ENCODE peak calls at places on chromosomes 5 and 9, in eight cellular contexts. C is activated effector memory CD4-positive, alpha-beta T cell treated with Interleukin-2 at 50 U/mL for 16 hours; J is ureter; O is HT-29; P is activated naive CD8-positive, alpha-beta T cell treated with anti-CD3 and anti-CD28 coated beads, Interleukin-2, amount 50 U/mL, for 16 hours; D is choroid plexus epithelial cell; K is adrenal gland; S is EL. F is an unnamed sample.
A peak's percentile ranks its signal among the peaks of the same experiment; 100 is the strongest.

GRCh38 chr9:137195525-137196220 is 4.9 kb downstream of the TPRN start:
- DNase-seq in C (no peak), J (peak; percentile 78), O (peak; percentile 92), P (no peak), D (no peak), K (no peak), S (no peak), F (peak; percentile 88)

GRCh38 chr9:87069690-87070089 is 122.4 kb upstream of the GAS1 start:
- DNase-seq in C (no peak), J (no peak), O (no peak), P (no peak), D (peak; percentile 27), K (no peak), S (no peak), F (no peak)

GRCh38 chr9:4106081-4106491 is 193.8 kb downstream of the GLIS3 start:
- DNase-seq in C (no peak), J (no peak), O (peak; percentile 84), P (no peak), D (no peak), K (no peak), S (no peak), F (peak; percentile 30)

GRCh38 chr5:91339053-91339710 is 43.9 kb downstream of the ARRDC3 start:
- DNase-seq in C (no peak), J (no peak), O (no peak), P (no peak), D (peak; percentile 40), K (no peak), S (peak; percentile 15), F (no peak)

GRCh38 chr9:98092633-98092971 is 26.4 kb downstream of the TRIM14 start:
- DNase-seq in C (no peak), J (no peak), O (no peak), P (no peak), D (no peak), K (peak; percentile 29), S (no peak), F (no peak)

GRCh38 chr9:128619779-128620178 is 36.9 kb downstream of the DYNC2I2 start:
- DNase-seq in C (no peak), J (no peak), O (no peak), P (no peak), D (no peak), K (no peak), S (no peak), F (no peak)

GRCh38 chr5:113273949-113274348 is 160.8 kb downstream of the TSSK1B start:
- DNase-seq in C (no peak), J (no peak), O (no peak), P (no peak), D (no peak), K (no peak), S (no peak), F (no peak)

GRCh38 chr5:74643160-74643562 is 2.6 kb upstream of the ENC1 start:
- DNase-seq in C (no peak), J (no peak), O (peak; percentile 71), P (no peak), D (peak; percentile 95), K (peak; percentile 68), S (peak; percentile 94), F (no peak)

GRCh38 chr9:16794871-16795639 is 75.4 kb downstream of the BNC2 start:
- DNase-seq in C (no peak), J (no peak), O (no peak), P (no peak), D (peak; percentile 61), K (no peak), S (peak; percentile 88), F (peak; percentile 7)

GRCh38 chr5:178123987-178124925 is 6.6 kb upstream of the RMND5B start:
- DNase-seq in C (no peak), J (peak; percentile 80), O (peak; percentile 82), P (no peak), D (no peak), K (no peak), S (no peak), F (no peak)

GRCh38 chr5:93594591-93595419 is 11.8 kb downstream of the NR2F1 start:
- DNase-seq in C (no peak), J (no peak), O (no peak), P (no peak), D (peak; percentile 91), K (peak; percentile 52), S (no peak), F (no peak)

GRCh38 chr5:138697720-138698360 is 55.4 kb upstream of the CTNNA1 start:
- DNase-seq in C (no peak), J (no peak), O (no peak), P (no peak), D (no peak), K (no peak), S (no peak), F (no peak)

GRCh38 chr5:123209163-123210013 is 120.3 kb downstream of the PRDM6 start:
- DNase-seq in C (no peak), J (no peak), O (peak; percentile 81), P (no peak), D (peak; percentile 94), K (no peak), S (peak; percentile 77), F (no peak)

GRCh38 chr9:123679330-123679987 is 250.5 kb downstream of the DENND1A start:
- DNase-seq in C (no peak), J (no peak), O (no peak), P (no peak), D (peak; percentile 51), K (no peak), S (peak; percentile 32), F (peak; percentile 7)

GRCh38 chr5:25358919-25359318 is 714.1 kb upstream of the CDH10 start:
- DNase-seq in C (no peak), J (no peak), O (no peak), P (no peak), D (no peak), K (no peak), S (no peak), F (no peak)

GRCh38 chr5:119515192-119515591 is 62.9 kb downstream of the HSD17B4 start:
- DNase-seq in C (no peak), J (no peak), O (no peak), P (no peak), D (peak; percentile 63), K (no peak), S (no peak), F (no peak)

GRCh38 chr9:129964901-129965734 is 77.9 kb downstream of the FNBP1 start:
- DNase-seq in C (no peak), J (no peak), O (no peak), P (no peak), D (peak; percentile 61), K (peak; percentile 37), S (peak; percentile 79), F (no peak)

GRCh38 chr9:98707158-98708102 is 1.3 kb downstream of the GABBR2 start:
- DNase-seq in C (no peak), J (peak; percentile 59), O (no peak), P (no peak), D (peak; percentile 80), K (peak; percentile 68), S (peak; percentile 83), F (peak; percentile 66)

GRCh38 chr5:7867260-7867659 is 1.6 kb downstream of the FASTKD3 start:
- DNase-seq in C (no peak), J (no peak), O (no peak), P (no peak), D (no peak), K (no peak), S (no peak), F (no peak)

GRCh38 chr9:38328765-38329164 is 63.7 kb upstream of the ALDH1B1 start:
- DNase-seq in C (no peak), J (no peak), O (no peak), P (no peak), D (no peak), K (no peak), S (no peak), F (no peak)

GRCh38 chr5:178137991-178138390 is 7.2 kb downstream of the RMND5B start:
- DNase-seq in C (no peak), J (no peak), O (no peak), P (no peak), D (no peak), K (no peak), S (no peak), F (no peak)

GRCh38 chr5:81093536-81094196 is 133.5 kb downstream of the RASGRF2 start:
- DNase-seq in C (no peak), J (no peak), O (no peak), P (no peak), D (no peak), K (no peak), S (no peak), F (no peak)

GRCh38 chr9:134390537-134390936 is 64.3 kb downstream of the RXRA start:
- DNase-seq in C (peak; percentile 53), J (no peak), O (no peak), P (peak; percentile 46), D (no peak), K (no peak), S (no peak), F (no peak)

GRCh38 chr9:91811024-91811909 is 138.8 kb downstream of the ROR2 start:
- DNase-seq in C (no peak), J (peak; percentile 28), O (no peak), P (no peak), D (no peak), K (peak; percentile 37), S (no peak), F (no peak)